ENCODE peak calls at places on chromosome 4, in eight cellular contexts. Q, K, O, N, Z, X, J and E are unnamed samples.

GRCh38 chr4:2350982-2351381 is 67.5 kb downstream of the ZFYVE28 start:
- DNase-seq in J (no peak), N (no peak), Z (peak; percentile 22), X (no peak), K (no peak), O (peak; percentile 3), Q (no peak), E (no peak)

GRCh38 chr4:39464886-39465501 is 6.1 kb downstream of the LIAS start:
- DNase-seq in N (no peak), X (no peak), J (peak; percentile 86), Z (no peak), O (no peak), K (no peak), Q (peak; percentile 82), E (no peak)

GRCh38 chr4:23219779-23220408 is 527.2 kb downstream of the GBA3 start:
- DNase-seq in O (no peak), Z (no peak), X (no peak), J (no peak), K (no peak), Q (no peak), N (no peak), E (no peak)

GRCh38 chr4:53132117-53132889 is 233.6 kb downstream of the SCFD2 start:
- DNase-seq in O (no peak), X (no peak), J (peak; percentile 36), N (no peak), Q (no peak), Z (no peak), K (no peak), E (no peak)

GRCh38 chr4:163484906-163485305 is 9.6 kb upstream of the TMA16 start:
- DNase-seq in O (peak; percentile 39), N (no peak), K (no peak), X (peak; percentile 36), Q (peak; percentile 49), J (peak; percentile 56), Z (no peak), E (peak; percentile 43)

GRCh38 chr4:24226667-24227066 is 336.8 kb upstream of the PPARGC1A start:
- DNase-seq in K (no peak), N (no peak), Z (no peak), J (peak; percentile 57), X (no peak), O (no peak), Q (no peak), E (no peak)

GRCh38 chr4:107050525-107051135 is 14.5 kb upstream of the DKK2 start:
- DNase-seq in X (no peak), N (no peak), K (no peak), O (no peak), Q (peak; percentile 9), J (no peak), Z (no peak), E (no peak)

GRCh38 chr4:48032721-48033120 is 16.1 kb downstream of the NIPAL1 start:
- DNase-seq in K (no peak), Z (no peak), Q (no peak), X (no peak), J (no peak), N (no peak), O (no peak), E (no peak)

GRCh38 chr4:112664611-112665010 is 27.7 kb downstream of the LARP7 start:
- DNase-seq in K (no peak), Z (no peak), X (no peak), Q (peak; percentile 19), J (no peak), O (no peak), N (no peak), E (no peak)

GRCh38 chr4:73721901-73722300 is 18.5 kb upstream of the CXCL8 start:
- DNase-seq in N (no peak), J (no peak), Z (no peak), Q (no peak), O (no peak), K (no peak), X (no peak), E (no peak)

GRCh38 chr4:156962551-156962974 is 9.0 kb downstream of the PDGFC start:
- DNase-seq in O (no peak), N (no peak), J (peak; percentile 95), K (no peak), Z (no peak), X (peak; percentile 50), Q (no peak), E (no peak)

GRCh38 chr4:7397206-7398103 is 37.3 kb downstream of the PSAPL1 start:
- DNase-seq in O (no peak), Q (no peak), X (no peak), N (peak; percentile 42), K (no peak), Z (peak; percentile 47), J (no peak), E (no peak)

GRCh38 chr4:71296945-71297344 is 41.9 kb upstream of the SLC4A4 start:
- DNase-seq in O (no peak), Z (no peak), K (no peak), X (no peak), N (no peak), J (no peak), Q (no peak), E (peak; percentile 57)

GRCh38 chr4:26122690-26123089 is 198.1 kb upstream of the RBPJ start:
- DNase-seq in Q (no peak), J (no peak), Z (no peak), X (no peak), N (no peak), K (no peak), O (no peak), E (no peak)

GRCh38 chr4:87235020-87235671 is 14.7 kb upstream of the KLHL8 start:
- DNase-seq in X (no peak), O (no peak), Q (no peak), N (no peak), Z (no peak), K (no peak), J (peak; percentile 18), E (no peak)

GRCh38 chr4:41268024-41268423 is 11.3 kb downstream of the UCHL1 start:
- DNase-seq in K (no peak), X (no peak), Z (no peak), N (no peak), Q (no peak), J (peak; percentile 31), O (peak; percentile 17), E (no peak)

GRCh38 chr4:155604718-155605601 is 61.7 kb upstream of the GUCY1A1 start:
- DNase-seq in Q (no peak), O (peak; percentile 24), K (peak; percentile 49), N (peak; percentile 78), J (peak; percentile 98), X (peak; percentile 39), Z (no peak), E (no peak)

GRCh38 chr4:61853041-61853440 is 652.9 kb downstream of the ADGRL3 start:
- DNase-seq in N (no peak), Q (no peak), J (no peak), K (no peak), X (no peak), O (no peak), Z (no peak), E (no peak)

DNA sequence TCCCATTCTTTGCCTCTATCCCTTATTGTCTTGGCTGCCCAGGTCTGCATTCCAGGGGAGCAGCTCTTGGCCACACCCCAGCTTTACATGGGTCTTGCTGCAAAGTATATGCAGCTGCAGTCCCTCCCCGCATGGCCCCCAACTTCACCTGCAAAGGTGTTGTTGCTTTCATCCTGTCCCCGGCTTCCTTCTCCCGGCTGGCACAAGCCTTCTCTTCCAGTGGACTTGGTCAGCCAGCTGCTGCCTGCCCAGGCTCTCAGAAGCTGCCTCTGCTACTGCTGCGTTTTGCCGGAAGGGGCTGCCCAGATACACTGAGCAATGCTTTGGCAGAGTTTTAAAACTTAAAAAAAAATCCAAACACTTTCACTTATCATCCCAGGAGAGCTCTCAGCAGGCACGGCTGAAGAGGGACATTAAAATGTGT is 121.2 kb upstream of the PDLIM3 start:
- DNase-seq in Z (no peak), X (peak; percentile 70), O (peak; percentile 25), J (peak; percentile 54), K (peak; percentile 54), Q (no peak), N (no peak), E (no peak)
- TF ChIP-seq CTCF in Z (peak; percentile 20), X (peak; percentile 52), O (no peak), J (peak; percentile 61), K (peak; percentile 22), Q (no peak), N (peak; percentile 33), E (no peak)

DNA sequence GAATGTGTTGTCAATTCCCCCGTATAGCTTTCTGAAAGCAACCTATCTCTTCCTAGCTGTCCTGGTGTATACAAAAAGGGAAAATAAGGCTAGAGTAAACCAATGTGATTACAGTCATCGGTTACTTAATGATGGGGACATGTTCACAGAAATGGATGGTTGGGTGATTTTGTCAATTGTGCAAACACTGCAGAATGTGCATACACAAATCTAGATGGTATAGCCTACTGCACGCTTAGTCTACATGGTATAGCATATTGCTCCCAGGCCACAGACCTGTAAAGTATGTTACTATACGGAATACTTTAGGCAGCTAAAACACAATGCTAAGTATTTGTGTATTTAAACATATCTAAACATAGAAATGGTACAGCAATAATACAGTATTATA is 5.1 kb downstream of the DTHD1 start:
- DNase-seq in J (no peak), Q (no peak), K (no peak), N (no peak), O (no peak), X (no peak), Z (no peak), E (no peak)
- H3K27ac ChIP-seq in J (no peak overlapping the region), Q (no peak overlapping the region), K (no peak overlapping the region), N (no peak overlapping the region), O (no peak overlapping the region), X (no peak overlapping the region), Z (peak overlapping the region; percentile 84), E (peak overlapping the region; percentile 2)

GRCh38 chr4:30718021-30718888 is 1.9 kb upstream of the PCDH7 start:
- DNase-seq in X (peak; percentile 18), N (no peak), Z (peak; percentile 79), K (peak; percentile 55), J (peak; percentile 65), O (peak; percentile 19), Q (no peak), E (peak; percentile 49)
- H3K4me3 ChIP-seq in X (peak overlapping the region; percentile 57), N (peak overlapping the region; percentile 34), Z (peak overlapping the region; percentile 63), K (peak overlapping the region; percentile 60), J (peak overlapping the region; percentile 62), O (peak overlapping the region; percentile 39), Q (peak overlapping the region; percentile 41), E (peak overlapping the region; percentile 36)

GRCh38 chr4:75287738-75288517 is 226.3 kb downstream of the RCHY1 start:
- DNase-seq in K (no peak), X (no peak), O (no peak), Q (no peak), N (no peak), J (no peak), Z (no peak), E (peak; percentile 22)

GRCh38 chr4:75285837-75286236 is 228.4 kb downstream of the RCHY1 start:
- DNase-seq in K (no peak), N (no peak), X (no peak), O (no peak), Z (no peak), Q (no peak), J (no peak), E (no peak)

DNA sequence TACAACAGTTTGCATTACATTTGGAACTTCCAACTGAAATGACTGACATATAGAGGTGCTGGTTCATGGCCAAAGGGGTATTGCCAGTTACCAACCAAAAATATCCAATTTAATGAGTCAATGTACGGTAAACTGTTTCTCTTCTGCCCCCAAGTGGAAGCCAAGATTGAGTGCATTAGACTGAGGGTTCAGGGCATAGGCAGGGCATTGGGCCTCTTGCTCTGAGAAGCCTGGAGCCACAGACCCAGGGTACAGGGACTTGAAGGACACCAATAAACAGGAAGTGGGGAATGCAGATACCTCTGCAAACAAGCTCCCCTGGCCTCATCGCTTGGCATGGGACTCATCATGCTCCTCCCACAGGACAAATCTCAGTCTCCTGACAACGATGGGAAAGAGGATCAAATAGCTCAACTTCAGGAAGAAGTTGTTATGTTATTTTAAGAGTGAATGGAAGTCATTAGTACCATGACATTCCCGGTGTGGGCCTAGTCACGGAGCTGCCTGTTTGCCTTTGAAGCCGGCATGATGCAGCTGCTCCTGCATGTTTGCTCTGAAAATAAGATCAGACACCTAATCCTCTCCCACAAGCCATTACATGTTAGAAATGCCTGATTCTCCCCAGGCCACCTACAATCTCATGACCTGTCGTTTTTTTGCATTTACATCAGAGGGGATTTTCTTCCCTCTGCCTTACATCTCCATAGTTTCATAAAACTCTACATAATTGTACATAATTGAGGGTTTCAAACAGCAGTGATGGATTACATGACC is 224.2 kb downstream of the RCHY1 start:
- DNase-seq in K (no peak), Z (no peak), O (peak; percentile 14), Q (peak; percentile 14), J (peak; percentile 4), N (no peak), X (no peak), E (peak; percentile 44)
- TF ChIP-seq CTCF in K (peak; percentile 11), Z (peak; percentile 17), O (peak; percentile 47), Q (no peak), J (peak; percentile 25), N (no peak), X (no peak), E (peak; percentile 45)